ENCODE peak calls at places on chromosomes 4 and X, in seven cellular contexts. J, T, C, S, Y, U and P are unnamed samples.

GRCh38 chr4:13541720-13542576 is 2.4 kb downstream of the NKX3-2 start:
- DNase-seq in C (peak), S (no peak), T (no peak), U (peak), J (no peak), Y (no peak), P (no peak)

GRCh38 chrX:25810202-25810601 is 327.9 kb upstream of the MAGEB18 start:
- DNase-seq in S (no peak), C (no peak), U (peak), J (no peak), Y (no peak), T (no peak), P (peak)

GRCh38 chrX:57871463-57871862 is 38.8 kb downstream of the ZXDA start:
- DNase-seq in T (no peak), C (no peak), J (no peak), S (no peak), Y (no peak), U (no peak), P (no peak)

GRCh38 chr4:9979101-9979815 is 42.0 kb downstream of the SLC2A9 start:
- DNase-seq in U (peak), S (no peak), Y (no peak), T (peak), J (no peak), C (peak), P (no peak)

GRCh38 chrX:70479970-70480659 is 35.5 kb downstream of the DLG3 start:
- DNase-seq in Y (no peak), C (peak), J (no peak), U (peak), T (no peak), S (no peak), P (no peak)

GRCh38 chrX:42524374-42524773 is 253.6 kb downstream of the PPP1R2C start:
- DNase-seq in Y (no peak), S (no peak), C (no peak), U (no peak), J (no peak), T (no peak), P (peak)

GRCh38 chrX:86806786-86807185 is 658.5 kb downstream of the DACH2 start:
- DNase-seq in S (peak), C (peak), Y (no peak), U (peak), J (no peak), T (no peak), P (peak)

GRCh38 chrX:11472381-11472780 is 179.2 kb downstream of the AMELX start:
- DNase-seq in S (no peak), T (no peak), U (no peak), J (no peak), C (no peak), Y (no peak), P (peak)

GRCh38 chr4:17736484-17736883 is 44.9 kb downstream of the FAM184B start:
- DNase-seq in J (no peak), C (no peak), T (no peak), S (no peak), Y (no peak), U (no peak), P (no peak)

GRCh38 chr4:74524985-74525384 is 80.0 kb downstream of the AREG start:
- DNase-seq in S (no peak), J (no peak), U (no peak), C (no peak), T (no peak), Y (no peak), P (no peak)

GRCh38 chrX:22534643-22535042 is 261.9 kb downstream of the CBLL2 start:
- DNase-seq in Y (no peak), J (no peak), C (no peak), S (peak), U (no peak), T (no peak), P (peak)

GRCh38 chr4:3766207-3766790 is at the start of gene ADRA2C:
- DNase-seq in J (peak), C (no peak), Y (no peak), S (peak), T (no peak), U (no peak), P (no peak)

GRCh38 chr4:149108626-149109025 is 666.4 kb upstream of the NR3C2 start:
- DNase-seq in J (no peak), Y (no peak), U (no peak), C (no peak), T (no peak), S (no peak), P (peak)

GRCh38 chrX:21972721-21973120 is 32.2 kb downstream of the SMS start:
- DNase-seq in S (peak), Y (peak), J (no peak), T (peak), U (peak), C (no peak), P (peak)

GRCh38 chr4:96103086-96103485 is 263.2 kb downstream of the PDHA2 start:
- DNase-seq in C (no peak), Y (peak), S (peak), J (no peak), U (peak), T (no peak), P (no peak)

GRCh38 chrX:30085571-30085970 is 129.8 kb upstream of the MAGEB2 start:
- DNase-seq in C (no peak), Y (no peak), J (no peak), T (no peak), U (no peak), S (peak), P (no peak)

GRCh38 chrX:41921492-41922124 is 1.7 kb downstream of the CASK start:
- DNase-seq in J (no peak), T (no peak), Y (no peak), C (no peak), S (peak), U (peak), P (peak)

GRCh38 chrX:70219938-70220764 is 14.3 kb upstream of the AWAT1 start:
- DNase-seq in T (no peak), J (no peak), Y (peak), U (peak), C (no peak), S (no peak), P (peak)

GRCh38 chr4:149045731-149046130 is 603.5 kb upstream of the NR3C2 start:
- DNase-seq in C (no peak), U (no peak), J (no peak), Y (no peak), T (no peak), S (no peak), P (no peak)

GRCh38 chr4:166282081-166282770 is 409.2 kb downstream of the TLL1 start:
- DNase-seq in T (no peak), U (no peak), S (no peak), C (no peak), J (no peak), Y (no peak), P (no peak)

GRCh38 chr4:7158081-7158750 is 34.1 kb upstream of the SORCS2 start:
- DNase-seq in U (no peak), J (no peak), T (no peak), S (no peak), Y (no peak), C (peak), P (no peak)

GRCh38 chrX:39163585-39163984 is 362.3 kb downstream of the MID1IP1 start:
- DNase-seq in Y (no peak), T (no peak), C (no peak), S (no peak), U (no peak), J (no peak), P (no peak)

GRCh38 chr4:23728971-23729370 is 160.9 kb downstream of the PPARGC1A start:
- DNase-seq in Y (no peak), J (no peak), T (no peak), U (no peak), C (no peak), S (no peak), P (no peak)

GRCh38 chr4:113349400-113349799 is 299.9 kb downstream of the ANK2 start:
- DNase-seq in T (no peak), U (no peak), S (no peak), Y (no peak), J (no peak), C (no peak), P (no peak)

GRCh38 chr4:4281787-4282186 is 8.2 kb downstream of the LYAR start:
- DNase-seq in S (no peak), J (no peak), U (no peak), C (no peak), T (no peak), Y (no peak), P (no peak)

GRCh38 chrX:39336709-39337294 is 535.5 kb downstream of the MID1IP1 start:
- DNase-seq in T (no peak), C (no peak), S (peak), U (no peak), Y (no peak), J (no peak), P (no peak)

GRCh38 chr4:129358571-129358970 is 262.6 kb downstream of the C4orf33 start:
- DNase-seq in T (no peak), C (no peak), U (peak), Y (no peak), S (peak), J (no peak), P (peak)

GRCh38 chr4:154741877-154742851 is 1.6 kb upstream of the LRAT start:
- DNase-seq in S (no peak), Y (no peak), T (peak), J (peak), U (peak), C (peak), P (no peak)

GRCh38 chr4:154744341-154744948 is 645 bp downstream of the LRAT start:
- DNase-seq in S (no peak), Y (no peak), J (no peak), U (no peak), C (no peak), T (no peak), P (no peak)

GRCh38 chr4:154741131-154741530 is 2.7 kb upstream of the LRAT start:
- DNase-seq in U (no peak), Y (no peak), J (no peak), T (no peak), S (no peak), C (peak), P (no peak)

GRCh38 chr4:154740462-154740861 is 3.3 kb upstream of the LRAT start:
- DNase-seq in U (no peak), J (no peak), Y (no peak), C (peak), T (no peak), S (no peak), P (no peak)

GRCh38 chr4:154743683-154744340 is at the start of gene LRAT:
- DNase-seq in T (peak), U (peak), S (no peak), C (peak), Y (no peak), J (no peak), P (no peak)
- H3K23ac ChIP-seq in T (no peak), U (peak), S (no peak), C (no peak), Y (no peak), J (peak), P (no peak)

DNA sequence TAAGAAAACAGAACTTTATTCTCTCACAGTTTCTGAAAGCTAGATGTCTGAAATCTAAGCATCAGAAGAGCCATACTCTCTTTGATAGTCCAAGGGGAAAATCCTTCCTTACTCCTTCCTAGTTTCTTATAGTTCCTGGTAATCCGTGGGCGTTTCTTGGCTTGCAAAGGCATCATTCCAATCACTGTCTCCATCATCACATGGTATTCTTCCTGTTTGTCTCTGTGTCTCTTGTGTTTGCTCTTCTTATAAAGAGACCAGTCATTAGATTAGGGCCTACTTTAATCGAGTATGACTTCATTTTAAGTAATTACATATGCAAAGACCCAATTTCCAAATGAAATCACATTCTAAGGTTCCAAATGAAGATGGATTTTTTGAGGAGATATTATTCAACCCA is 118.9 kb upstream of the FSTL5 start:
- DNase-seq in Y (no peak), U (no peak), S (peak), T (no peak), J (no peak), C (no peak), P (no peak)
- H3K23ac ChIP-seq in Y (no peak), U (no peak), S (no peak), T (no peak), J (no peak), C (no peak), P (no peak)

GRCh38 chr4:139873111-139873866 is 207.7 kb downstream of the MGST2 start:
- DNase-seq in T (no peak), J (no peak), U (no peak), S (no peak), Y (no peak), C (no peak), P (peak)
- H3K23ac ChIP-seq in T (no peak), J (no peak), U (no peak), S (no peak), Y (no peak), C (no peak), P (no peak)

DNA sequence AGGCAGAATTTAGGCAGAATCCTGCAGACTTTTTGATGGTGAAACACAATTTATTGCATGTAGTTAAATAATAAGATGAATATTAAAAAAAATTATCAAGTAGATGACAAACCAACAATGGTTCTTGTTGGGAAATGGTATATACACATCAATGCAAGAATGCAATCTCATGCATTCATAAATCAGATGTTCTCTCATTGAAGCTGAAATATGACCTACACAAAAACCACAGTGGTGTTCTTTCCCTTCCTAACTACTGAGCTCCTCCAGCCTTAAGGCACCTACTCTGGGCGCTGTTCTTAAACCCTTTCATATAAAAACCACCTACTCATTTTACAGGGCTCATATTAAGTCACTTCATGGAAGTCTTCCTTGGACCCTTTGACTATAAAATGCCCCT is 64.1 kb downstream of the ANTXR2 start:
- DNase-seq in C (no peak), S (no peak), J (no peak), Y (no peak), T (no peak), U (no peak), P (no peak)
- H3K23ac ChIP-seq in C (no peak), S (no peak), J (no peak), Y (no peak), T (no peak), U (no peak), P (no peak)

DNA sequence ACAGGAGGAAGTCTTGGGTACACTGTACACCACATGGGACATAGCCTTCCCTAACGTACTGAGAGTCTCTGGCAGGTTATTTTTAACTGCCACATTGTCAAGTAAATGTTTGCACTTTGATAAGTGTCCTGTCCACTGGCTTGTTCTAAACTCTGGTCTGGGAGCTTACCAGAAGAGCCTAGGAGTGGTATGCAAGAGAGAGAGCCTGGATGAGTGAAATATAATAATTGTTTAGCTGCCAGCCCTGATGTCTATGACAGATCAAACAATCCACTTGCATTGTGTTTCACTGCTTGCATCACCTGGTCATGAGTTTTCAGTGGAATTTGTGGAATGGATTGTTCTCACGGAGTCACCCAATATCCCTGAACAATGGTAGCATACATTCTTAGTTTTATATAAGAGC is 91.6 kb downstream of the SHROOM3 start:
- DNase-seq in Y (no peak), S (no peak), U (peak), T (no peak), J (no peak), C (no peak), P (no peak)
- H3K23ac ChIP-seq in Y (no peak), S (no peak), U (no peak), T (no peak), J (no peak), C (no peak), P (no peak)

DNA sequence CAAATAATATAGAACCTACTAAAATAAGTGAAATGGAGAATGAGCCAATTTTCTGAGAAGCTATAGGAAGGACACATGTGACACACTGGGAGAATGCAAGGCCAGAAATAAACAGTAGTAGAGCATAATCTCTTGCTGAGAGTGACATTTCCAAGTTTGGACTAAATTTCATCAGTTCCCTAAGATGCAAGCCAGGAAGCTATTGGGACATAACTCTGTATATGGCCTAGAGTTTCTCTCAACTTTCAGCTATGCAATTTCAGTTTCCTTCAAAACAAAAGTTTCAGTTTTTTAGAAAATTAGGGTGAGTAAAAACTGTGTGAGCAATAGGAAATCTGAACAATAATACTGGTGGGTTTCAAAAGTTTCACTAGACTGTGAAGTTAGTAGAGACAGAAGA is 638.7 kb downstream of the PCDH18 start:
- DNase-seq in U (no peak), C (no peak), J (no peak), Y (no peak), T (no peak), S (peak), P (no peak)
- H3K23ac ChIP-seq in U (no peak), C (no peak), J (no peak), Y (no peak), T (no peak), S (no peak), P (no peak)

DNA sequence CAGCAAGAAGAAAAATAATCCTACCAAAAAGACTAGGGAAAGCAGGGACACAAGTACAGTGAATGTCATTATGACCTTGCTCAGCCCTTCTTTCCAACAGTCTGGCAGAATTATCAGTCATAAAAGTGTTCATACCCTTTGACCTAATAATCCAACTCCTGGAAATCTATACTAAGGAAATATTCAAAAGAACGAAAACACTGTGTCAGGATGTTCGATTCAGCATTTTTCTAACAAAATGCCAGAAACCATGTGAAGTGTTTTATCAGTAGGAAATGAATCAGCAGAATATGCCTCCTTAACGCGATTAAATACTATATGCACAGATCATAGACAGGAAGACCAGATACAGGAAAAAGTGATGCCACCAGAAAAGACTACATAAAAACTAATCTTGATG is 16.2 kb upstream of the S100G start:
- DNase-seq in J (no peak), C (no peak), S (peak), U (no peak), T (no peak), Y (no peak), P (peak)
- H3K23ac ChIP-seq in J (no peak), C (no peak), S (no peak), U (no peak), T (no peak), Y (no peak), P (no peak)

GRCh38 chrX:9447906-9448305 is 17.0 kb upstream of the TBL1X start:
- DNase-seq in U (no peak), C (no peak), J (no peak), S (no peak), Y (no peak), T (no peak), P (no peak)

GRCh38 chrX:9440116-9440844 is 24.6 kb upstream of the TBL1X start:
- DNase-seq in C (no peak), U (no peak), Y (no peak), T (no peak), J (no peak), S (no peak), P (no peak)

GRCh38 chrX:9438950-9439494 is 25.8 kb upstream of the TBL1X start:
- DNase-seq in S (peak), T (no peak), C (no peak), J (no peak), Y (peak), U (no peak), P (peak)

GRCh38 chrX:9443327-9443726 is 21.5 kb upstream of the TBL1X start:
- DNase-seq in T (no peak), J (no peak), U (no peak), S (no peak), C (no peak), Y (no peak), P (no peak)
- H3K23ac ChIP-seq in T (no peak), J (no peak), U (no peak), S (no peak), C (no peak), Y (no peak), P (no peak)

DNA sequence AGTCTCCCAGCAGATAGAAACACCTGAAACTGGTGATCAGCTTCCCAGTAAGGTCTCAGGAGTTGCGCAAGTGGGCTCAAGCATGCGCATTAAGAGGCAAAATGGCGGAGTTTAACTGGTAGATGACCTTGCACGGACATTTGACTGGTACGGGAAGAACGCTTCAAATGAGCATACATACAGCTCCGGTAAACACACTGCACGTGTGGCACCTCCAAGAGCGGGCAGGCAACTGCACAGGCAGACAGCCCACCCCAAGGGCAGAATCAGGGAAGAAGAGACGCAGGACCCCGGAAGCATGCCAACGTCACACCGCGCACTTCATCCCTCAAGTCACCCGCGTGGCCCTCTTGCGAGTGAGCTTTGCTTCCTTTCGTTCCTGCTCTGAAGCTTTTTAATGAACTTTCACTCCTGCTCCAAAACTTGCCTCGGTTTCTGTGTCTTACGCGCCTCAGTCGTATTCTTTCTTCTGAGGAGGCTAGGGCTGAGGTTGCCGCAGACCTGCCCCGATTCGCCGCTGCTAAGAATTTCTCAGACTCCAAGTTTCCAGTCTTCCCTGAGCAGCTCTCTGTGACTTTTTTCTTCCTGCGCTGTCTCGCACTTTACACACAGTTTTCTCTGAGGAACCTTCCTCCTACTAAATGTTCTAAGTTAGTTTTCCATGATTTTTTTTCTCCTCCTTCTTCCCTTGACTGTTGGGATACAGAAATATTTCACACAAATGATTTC is 180.7 kb upstream of the ZFP42 start:
- DNase-seq in T (no peak), J (no peak), S (no peak), U (no peak), C (no peak), Y (peak), P (peak)
- H3K23ac ChIP-seq in T (no peak), J (no peak), S (no peak), U (no peak), C (no peak), Y (no peak), P (peak)